ENCODE peak calls at places on chromosomes 3 and 15, in nine cellular contexts. F is A549, R is pancreas, B is psoas muscle, M is WTC11, X is NB4, I is OCI-LY7, L is GM12864, H is H9. V is an unnamed sample.

GRCh38 chr3:142586803-142587406 is 8.4 kb upstream of the ATR start:
- DNase-seq in M (no peak), F (peak; percentile 84), H (peak; percentile 43), X (peak; percentile 77), B (no peak), I (peak; percentile 66), L (no peak), R (peak; percentile 30), V (no peak)

GRCh38 chr3:99954914-99955644 is 137.4 kb downstream of the CMSS1 start:
- DNase-seq in B (no peak), H (no peak), I (no peak), F (no peak), L (no peak), M (no peak), R (no peak), X (no peak), V (no peak)

GRCh38 chr3:107954845-107955244 is 136.0 kb downstream of the CD47 start:
- DNase-seq in I (no peak), H (no peak), L (no peak), B (no peak), F (no peak), R (no peak), M (no peak), X (peak; percentile 45), V (no peak)

GRCh38 chr15:85581495-85581894 is 201.1 kb downstream of the AKAP13 start:
- DNase-seq in H (no peak), I (peak; percentile 19), F (no peak), R (peak; percentile 57), B (peak; percentile 64), L (no peak), X (no peak), M (no peak), V (no peak)

GRCh38 chr3:45029216-45029615 is 3.1 kb downstream of the CLEC3B start:
- DNase-seq in H (no peak), L (no peak), I (no peak), B (no peak), X (no peak), R (no peak), M (no peak), F (no peak), V (no peak)

GRCh38 chr15:60735559-60736047 is 256.7 kb upstream of the ICE2 start:
- DNase-seq in F (no peak), M (no peak), X (no peak), R (no peak), L (no peak), H (no peak), B (no peak), I (no peak), V (no peak)

GRCh38 chr15:101056366-101057334 is 137.5 kb downstream of the LRRK1 start:
- DNase-seq in M (no peak), H (no peak), F (no peak), X (peak; percentile 85), L (no peak), B (no peak), I (no peak), R (no peak), V (no peak)

GRCh38 chr3:112555535-112556170 is 6.1 kb downstream of the ATG3 start:
- DNase-seq in M (no peak), X (no peak), B (no peak), I (no peak), F (no peak), L (no peak), R (no peak), H (no peak), V (no peak)

DNA sequence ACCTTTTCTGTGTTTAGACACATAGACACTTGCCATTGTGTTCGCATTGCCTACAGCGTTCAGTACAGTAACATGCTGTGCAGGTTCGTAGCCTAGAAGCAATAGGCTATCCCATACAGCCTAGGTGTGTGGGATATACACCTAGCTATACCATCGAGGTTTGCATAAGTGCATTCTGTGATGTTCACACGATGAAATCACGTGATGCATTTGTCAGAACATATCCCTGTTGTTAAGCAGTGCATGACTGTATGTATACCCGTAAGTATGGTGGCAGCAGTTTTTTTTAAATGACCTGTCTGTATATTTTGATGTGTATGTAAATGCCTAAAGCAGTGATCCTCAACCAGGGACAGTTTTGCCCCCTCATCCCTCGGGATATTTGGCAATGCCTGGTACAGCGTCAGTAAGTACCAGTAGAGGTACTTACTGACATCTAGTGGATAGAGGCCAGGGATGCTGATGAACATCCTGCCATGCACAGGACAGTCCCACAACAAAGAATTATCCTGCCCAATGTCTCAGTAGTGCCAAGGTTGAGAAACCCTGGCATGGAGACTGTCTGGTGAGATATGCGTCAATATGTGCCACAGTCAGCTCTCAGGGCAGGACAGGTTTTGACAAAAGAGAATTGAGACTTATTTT is 129.1 kb downstream of the HCN4 start:
- DNase-seq in H (no peak), X (peak; percentile 26), L (no peak), F (peak; percentile 40), B (no peak), R (no peak), M (no peak), I (no peak), V (no peak)
- TF ChIP-seq CTCF in H (peak; percentile 49), X (peak; percentile 45), L (no peak), F (peak; percentile 27), B (peak; percentile 4), R (no peak), M (no peak), I (peak; percentile 45), V (no peak)

GRCh38 chr3:194587438-194587931 is 45.7 kb downstream of the TMEM44 start:
- DNase-seq in M (no peak), R (no peak), X (no peak), I (no peak), H (no peak), F (no peak), L (no peak), B (peak; percentile 41), V (no peak)

GRCh38 chr3:194588741-194589140 is 44.5 kb downstream of the TMEM44 start:
- DNase-seq in I (no peak), R (no peak), X (no peak), L (no peak), H (no peak), F (no peak), M (no peak), B (no peak), V (no peak)

GRCh38 chr3:194596906-194597305 is 36.3 kb downstream of the TMEM44 start:
- DNase-seq in I (no peak), B (no peak), H (no peak), L (no peak), R (no peak), M (no peak), F (no peak), X (no peak), V (no peak)

GRCh38 chr3:194588236-194588635 is 45.0 kb downstream of the TMEM44 start:
- DNase-seq in I (no peak), R (no peak), F (no peak), L (no peak), M (no peak), H (no peak), X (no peak), B (no peak), V (no peak)

DNA sequence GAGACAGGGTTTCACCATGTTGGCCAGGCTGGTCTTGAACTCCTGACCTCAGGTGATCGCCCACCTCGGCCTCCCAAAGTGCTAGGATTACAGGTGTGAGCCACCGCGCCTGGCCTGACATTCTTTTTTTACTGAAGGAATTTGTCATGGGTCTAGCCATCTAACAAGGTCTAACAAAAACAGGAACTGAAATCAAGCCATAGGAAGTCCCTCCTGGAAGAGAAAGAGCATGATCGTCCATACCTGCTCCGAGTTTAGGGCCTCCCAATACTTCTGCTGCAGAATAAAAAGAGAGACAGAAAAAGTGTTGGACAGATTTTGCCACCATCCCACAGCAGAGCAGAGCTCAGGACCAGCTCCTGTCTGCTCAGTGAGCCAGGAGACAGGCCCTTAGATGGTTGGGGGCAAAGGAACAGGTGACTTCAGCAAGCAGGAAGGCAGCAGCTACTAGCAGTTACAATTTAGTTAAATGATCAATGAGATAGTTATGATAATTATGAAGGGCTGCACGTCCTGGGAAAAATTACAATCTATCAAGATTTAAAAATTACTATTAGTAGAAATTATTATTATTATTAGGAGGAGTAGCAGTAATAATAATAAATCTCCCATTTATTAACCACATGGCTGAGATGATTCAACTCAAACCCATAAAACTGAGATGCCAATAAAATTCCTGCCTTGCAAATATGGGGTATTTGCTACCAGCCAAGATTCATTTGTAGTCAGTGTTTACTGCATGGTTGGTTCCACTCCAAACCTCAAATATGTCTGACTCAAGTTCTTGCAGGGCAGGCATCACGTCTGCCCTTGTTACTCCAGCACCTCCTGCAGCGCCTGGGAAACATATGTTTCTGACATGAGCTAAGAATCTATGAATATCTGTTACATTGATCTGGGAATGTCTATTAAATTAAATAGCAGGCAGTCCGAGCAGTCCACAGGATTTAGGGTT is 40.1 kb downstream of the TMEM44 start:
- DNase-seq in L (no peak), B (no peak), M (no peak), R (no peak), X (no peak), H (no peak), I (peak; percentile 20), F (peak; percentile 91), V (peak; percentile 100)
- TF ChIP-seq CTCF in L (no peak), B (no peak), M (no peak), R (no peak), X (no peak), H (no peak), I (no peak), F (no peak), V (no peak)

GRCh38 chr3:25071846-25072245 is 356.2 kb upstream of the RARB start:
- DNase-seq in L (no peak), I (no peak), F (no peak), H (no peak), R (no peak), M (no peak), B (no peak), X (no peak), V (no peak)

GRCh38 chr3:25069970-25070369 is 358.1 kb upstream of the RARB start:
- DNase-seq in M (no peak), H (no peak), I (no peak), B (no peak), F (no peak), L (no peak), R (no peak), X (no peak), V (no peak)

DNA sequence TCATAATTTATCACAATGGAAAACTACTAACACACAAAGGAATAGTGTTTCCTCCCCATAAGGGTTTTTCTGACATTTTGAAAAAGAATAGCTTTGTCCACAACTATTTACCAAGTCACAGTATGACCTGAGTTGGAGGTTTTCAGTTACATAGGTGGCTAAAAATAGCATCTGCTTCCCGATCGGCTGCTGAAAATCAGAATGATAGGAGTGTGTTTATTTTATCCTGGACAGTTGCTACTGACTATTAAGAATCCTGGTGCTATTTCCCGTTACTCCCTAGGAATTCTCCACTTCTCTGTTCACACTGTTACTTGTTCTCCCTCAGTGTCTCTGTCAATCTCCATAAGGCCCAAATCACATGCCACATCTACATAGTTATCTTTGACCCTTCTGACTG is 353.9 kb upstream of the RARB start:
- DNase-seq in X (no peak), H (no peak), F (no peak), I (no peak), L (no peak), R (no peak), M (no peak), B (no peak), V (no peak)
- TF ChIP-seq CTCF in X (no peak), H (no peak), F (no peak), I (no peak), L (no peak), R (no peak), M (no peak), B (no peak), V (no peak)

DNA sequence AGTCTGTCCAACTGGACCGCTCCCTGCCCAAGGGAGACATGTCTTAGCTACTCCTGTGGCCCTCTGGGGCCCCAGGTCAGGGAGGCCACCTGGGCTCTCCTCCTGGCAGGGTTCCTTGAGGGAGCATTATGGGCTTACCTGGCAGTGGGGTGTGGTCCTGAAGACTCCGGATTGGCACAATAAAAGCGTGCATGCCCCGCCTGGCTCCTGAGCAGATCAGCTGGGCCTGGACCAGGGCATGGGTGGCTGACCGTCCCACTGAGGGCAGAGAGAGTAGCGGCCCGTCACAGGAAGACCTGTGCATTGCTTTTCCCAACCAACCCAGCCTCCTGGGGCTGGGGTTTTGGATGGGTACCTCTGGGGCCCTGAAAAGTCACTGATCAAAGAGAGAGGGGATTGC is 5.4 kb downstream of the ACOX2 start:
- DNase-seq in M (no peak), X (no peak), H (no peak), F (no peak), B (no peak), R (no peak), I (no peak), L (no peak), V (no peak)
- TF ChIP-seq CTCF in M (no peak), X (no peak), H (no peak), F (no peak), B (no peak), R (no peak), I (no peak), L (no peak), V (no peak)